ENCODE peak calls at places on chromosomes 5 and 9, in ten cellular contexts. V is GM12878, F is endothelial cell of umbilical vein, I is HCT116, A is WTC11, W is HepG2, E is H1, G is A549, K is K562, Z is NB4. M is an unnamed sample.

GRCh38 chr5:33180900-33181299 is 259.9 kb upstream of the TARS1 start:
- DNase-seq in V (no peak), F (peak), K (no peak), E (no peak), W (no peak), Z (peak), A (no peak), G (peak), I (peak), M (no peak)

GRCh38 chr9:123686131-123686848 is 243.6 kb downstream of the DENND1A start:
- DNase-seq in A (no peak), V (no peak), W (no peak), K (no peak), F (peak), G (no peak), Z (no peak), I (no peak), E (no peak), M (no peak)

GRCh38 chr5:105146867-105147266 is 1584.3 kb upstream of the NUDT12 start:
- DNase-seq in E (no peak), Z (no peak), F (no peak), G (no peak), W (no peak), V (no peak), I (no peak), K (no peak), A (no peak), M (no peak)

GRCh38 chr5:72378636-72379289 is 58.6 kb downstream of the PTCD2 start:
- DNase-seq in E (no peak), A (no peak), V (no peak), I (no peak), G (peak), F (peak), K (peak), Z (no peak), W (no peak), M (peak)

GRCh38 chr5:5165541-5166002 is 25.4 kb downstream of the ADAMTS16 start:
- DNase-seq in Z (no peak), F (no peak), K (no peak), G (no peak), A (no peak), I (no peak), V (no peak), W (no peak), E (no peak), M (no peak)

GRCh38 chr9:15295761-15296405 is 11.1 kb downstream of the TTC39B start:
- DNase-seq in Z (peak), I (no peak), A (no peak), G (no peak), F (peak), W (peak), E (peak), K (no peak), V (peak), M (no peak)

GRCh38 chr5:112165897-112166737 is 253.0 kb downstream of the EPB41L4A start:
- DNase-seq in W (peak), I (no peak), E (no peak), G (no peak), A (peak), Z (peak), F (no peak), K (no peak), V (no peak), M (no peak)

GRCh38 chr5:155332618-155333017 is 319.1 kb downstream of the KIF4B start:
- DNase-seq in K (no peak), G (no peak), W (no peak), A (no peak), F (no peak), Z (no peak), I (no peak), E (no peak), V (no peak), M (no peak)

GRCh38 chr9:98128316-98128715 is 9.3 kb upstream of the TRIM14 start:
- DNase-seq in G (no peak), Z (no peak), W (no peak), K (no peak), A (no peak), F (no peak), E (no peak), V (no peak), I (no peak), M (no peak)

GRCh38 chr5:106587-106986 is 14.6 kb downstream of the PLEKHG4B start:
- DNase-seq in V (no peak), A (no peak), I (no peak), E (no peak), K (no peak), W (no peak), G (no peak), Z (no peak), F (no peak), M (no peak)

GRCh38 chr5:115774684-115775083 is 41.8 kb downstream of the CDO1 start:
- DNase-seq in V (no peak), G (no peak), I (no peak), E (no peak), K (no peak), Z (no peak), F (no peak), A (no peak), W (no peak), M (no peak)

GRCh38 chr5:166251786-166252185 is 2039.7 kb upstream of the WWC1 start:
- DNase-seq in Z (no peak), I (no peak), V (no peak), F (no peak), W (no peak), G (no peak), A (no peak), K (no peak), E (no peak), M (no peak)

GRCh38 chr9:35684921-35685320 is 4.8 kb downstream of the TPM2 start:
- DNase-seq in A (no peak), E (no peak), Z (no peak), W (no peak), G (no peak), K (no peak), V (no peak), F (no peak), I (no peak), M (no peak)

GRCh38 chr5:61280766-61281427 is 51.2 kb upstream of the ZSWIM6 start:
- DNase-seq in K (no peak), A (no peak), Z (no peak), G (no peak), E (no peak), I (no peak), V (no peak), F (peak), W (no peak), M (no peak)

GRCh38 chr5:76475936-76476335 is 72.9 kb downstream of the IQGAP2 start:
- DNase-seq in K (no peak), E (no peak), I (no peak), Z (no peak), W (no peak), A (no peak), F (no peak), G (no peak), V (no peak), M (no peak)

GRCh38 chr9:124783830-124784229 is 6.9 kb downstream of the OLFML2A start:
- DNase-seq in K (no peak), I (no peak), A (peak), F (no peak), E (peak), V (no peak), W (no peak), Z (no peak), G (no peak), M (no peak)

GRCh38 chr5:946720-947625 is 54.3 kb downstream of the TRIP13 start:
- DNase-seq in V (no peak), K (no peak), Z (no peak), I (no peak), F (no peak), A (no peak), G (no peak), E (peak), W (no peak), M (peak)

DNA sequence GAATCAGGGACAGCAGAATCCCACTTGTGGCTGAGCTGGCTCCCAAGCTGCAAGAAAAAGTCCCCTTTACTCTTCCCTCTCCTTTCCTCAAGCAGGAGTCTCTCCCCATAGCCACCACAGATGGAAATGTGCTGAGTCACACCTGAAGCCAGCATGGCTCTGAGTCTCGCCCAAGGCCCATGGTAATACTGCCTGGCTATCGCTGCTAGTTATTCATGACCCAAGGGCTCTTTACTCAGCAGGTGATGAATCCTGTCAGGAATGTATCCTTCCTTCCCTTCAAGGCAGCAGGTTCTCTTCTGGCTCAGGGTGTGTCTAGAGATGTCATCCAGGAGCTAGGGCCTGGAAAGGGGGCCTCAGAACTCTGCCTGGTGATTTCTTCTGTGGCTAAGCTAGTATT is 403.3 kb upstream of the PTPRD start:
- DNase-seq in F (no peak), W (no peak), E (no peak), A (no peak), Z (no peak), G (no peak), I (no peak), K (no peak), V (no peak), M (no peak)
- TF ChIP-seq MAX in F (no peak), W (no peak), E (no peak), A (no peak), Z (no peak), G (no peak), I (no peak), K (no peak), V (no peak), M (no peak)

GRCh38 chr9:129408535-129409215 is 212.2 kb downstream of the C9orf50 start:
- DNase-seq in K (no peak), E (no peak), W (no peak), Z (no peak), I (no peak), A (no peak), F (no peak), G (no peak), V (no peak), M (peak)
- TF ChIP-seq MAX in K (no peak), E (no peak), W (no peak), Z (no peak), I (no peak), A (no peak), F (no peak), G (no peak), V (no peak), M (no peak)

GRCh38 chr9:68797116-68797515 is 92.1 kb downstream of the PIP5K1B start:
- DNase-seq in Z (no peak), F (no peak), K (no peak), W (no peak), I (no peak), V (no peak), G (no peak), E (no peak), A (no peak), M (no peak)

GRCh38 chr9:68795411-68795810 is 90.4 kb downstream of the PIP5K1B start:
- DNase-seq in I (no peak), Z (no peak), V (no peak), E (no peak), A (no peak), F (no peak), K (no peak), G (no peak), W (no peak), M (no peak)

GRCh38 chr9:68793605-68794343 is 88.7 kb downstream of the PIP5K1B start:
- DNase-seq in G (no peak), Z (no peak), E (no peak), V (peak), K (no peak), A (no peak), F (no peak), W (no peak), I (no peak), M (no peak)

GRCh38 chr9:68798408-68798807 is 93.4 kb downstream of the PIP5K1B start:
- DNase-seq in K (no peak), E (no peak), I (no peak), Z (no peak), V (no peak), A (no peak), F (no peak), W (no peak), G (no peak), M (no peak)

DNA sequence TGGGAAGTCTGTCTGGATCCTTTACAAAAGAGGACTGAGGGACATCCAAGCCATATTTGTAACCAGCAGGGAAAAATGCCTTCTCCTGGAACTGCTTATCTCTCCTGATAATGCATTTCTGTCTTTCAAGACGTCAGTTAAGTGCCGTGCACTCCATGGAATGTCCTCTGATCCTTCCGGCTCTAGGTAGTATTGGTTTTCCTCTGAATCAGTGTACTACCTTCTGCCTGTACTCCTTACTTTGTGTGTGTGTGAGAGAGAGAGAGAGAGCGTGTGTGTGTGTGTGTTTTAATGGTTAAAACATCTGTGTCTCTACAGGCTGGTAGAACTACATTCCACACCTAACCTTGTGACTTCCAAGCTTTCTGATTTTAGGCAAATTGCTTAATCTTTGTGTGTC is 89.9 kb downstream of the PIP5K1B start:
- DNase-seq in K (no peak), W (no peak), V (no peak), Z (no peak), A (no peak), G (no peak), E (no peak), F (no peak), I (no peak), M (no peak)
- TF ChIP-seq MAX in K (no peak), W (no peak), V (no peak), Z (no peak), A (no peak), G (no peak), E (no peak), F (no peak), I (no peak), M (no peak)

GRCh38 chr5:57482671-57483106 is at the start of gene ACTBL2:
- DNase-seq in F (no peak), Z (no peak), G (peak), V (no peak), K (no peak), E (no peak), W (no peak), A (no peak), I (no peak), M (no peak)
- TF ChIP-seq MAX in F (no peak), Z (no peak), G (no peak), V (no peak), K (no peak), E (no peak), W (no peak), A (no peak), I (no peak), M (no peak)

M was measured in SK-N-SH.